ENCODE peak calls at places on chromosomes 12 and 14, in eight cellular contexts. Q is IMR-90, Z is K562, D is HepG2, J is SK-N-SH, G is A549, U is WTC11, R is GM12878. V is an unnamed sample.
A peak's percentile ranks its signal among the peaks of the same experiment; 100 is the strongest.

GRCh38 chr12:80472241-80472640 is 28.2 kb downstream of the PTPRQ start:
- DNase-seq in Z (no peak), D (no peak), J (no peak), G (no peak), Q (peak; percentile 22), R (no peak), U (no peak), V (no peak)

GRCh38 chr14:69943084-69943797 is 64.0 kb downstream of the SMOC1 start:
- DNase-seq in Z (no peak), Q (peak; percentile 20), U (no peak), R (no peak), G (no peak), D (peak; percentile 9), J (peak; percentile 78), V (no peak)

GRCh38 chr14:98946995-98947394 is 325.0 kb downstream of the BCL11B start:
- DNase-seq in D (no peak), G (no peak), J (no peak), U (no peak), Z (no peak), Q (no peak), R (no peak), V (no peak)

GRCh38 chr12:91604897-91605296 is 422.3 kb upstream of the DCN start:
- DNase-seq in Z (no peak), Q (no peak), U (no peak), D (no peak), G (no peak), R (no peak), J (no peak), V (no peak)

GRCh38 chr12:103841690-103842584 is 903 bp upstream of the NT5DC3 start:
- DNase-seq in Z (peak; percentile 71), U (peak; percentile 70), D (peak; percentile 40), G (peak; percentile 85), J (no peak), Q (peak; percentile 76), R (no peak), V (peak; percentile 7)

GRCh38 chr12:106094304-106094703 is 44.5 kb downstream of the NUAK1 start:
- DNase-seq in J (no peak), G (peak; percentile 61), D (peak; percentile 71), R (no peak), U (no peak), Q (no peak), Z (no peak), V (no peak)

GRCh38 chr12:120358412-120359158 is 10.4 kb downstream of the MSI1 start:
- DNase-seq in U (peak; percentile 76), D (no peak), R (no peak), G (no peak), J (no peak), Z (no peak), Q (no peak), V (no peak)

GRCh38 chr14:43793579-43793978 is 713.5 kb downstream of the FSCB start:
- DNase-seq in D (peak; percentile 13), R (no peak), U (no peak), G (no peak), J (no peak), Q (no peak), Z (no peak), V (no peak)

GRCh38 chr14:98244966-98245569 is 1026.9 kb downstream of the BCL11B start:
- DNase-seq in J (no peak), D (no peak), Z (no peak), G (no peak), Q (no peak), U (no peak), R (no peak), V (no peak)

GRCh38 chr14:74014299-74014698 is 4.8 kb downstream of the ENTPD5 start:
- DNase-seq in D (peak; percentile 63), G (peak; percentile 74), R (no peak), J (no peak), Q (no peak), U (no peak), Z (no peak), V (no peak)

GRCh38 chr12:75870878-75871277 is 160.7 kb downstream of the PHLDA1 start:
- DNase-seq in R (no peak), D (no peak), U (no peak), G (no peak), J (no peak), Z (no peak), Q (peak; percentile 61), V (no peak)

GRCh38 chr12:67758119-67758873 is 109.8 kb downstream of the DYRK2 start:
- DNase-seq in Q (no peak), J (peak; percentile 30), G (no peak), U (no peak), Z (no peak), D (no peak), R (peak; percentile 42), V (no peak)

GRCh38 chr12:31914927-31915326 is 44.3 kb upstream of the RESF1 start:
- DNase-seq in G (no peak), R (no peak), Z (no peak), D (no peak), U (no peak), Q (no peak), J (no peak), V (no peak)

GRCh38 chr12:109702126-109702841 is 11.3 kb upstream of the FAM222A start:
- DNase-seq in D (no peak), Q (no peak), J (no peak), Z (no peak), G (no peak), U (no peak), R (no peak), V (no peak)

GRCh38 chr14:95472819-95473251 is 43.6 kb downstream of the SYNE3 start:
- DNase-seq in Q (no peak), J (no peak), U (no peak), D (no peak), G (no peak), Z (no peak), R (no peak), V (no peak)

GRCh38 chr12:82896286-82896685 is 209.6 kb downstream of the TMTC2 start:
- DNase-seq in J (no peak), D (no peak), Z (no peak), R (no peak), Q (no peak), U (no peak), G (no peak), V (no peak)

GRCh38 chr12:68622250-68622649 is 11.6 kb downstream of the RAP1B start:
- DNase-seq in Q (no peak), D (no peak), U (no peak), R (no peak), G (no peak), J (no peak), Z (no peak), V (no peak)

GRCh38 chr12:11753151-11753501 is 103.7 kb downstream of the ETV6 start:
- DNase-seq in Q (no peak), J (no peak), Z (no peak), D (no peak), R (no peak), G (no peak), U (peak; percentile 31), V (no peak)

GRCh38 chr14:88305923-88306322 is 17.1 kb downstream of the KCNK10 start:
- DNase-seq in J (no peak), Q (no peak), D (no peak), G (no peak), R (no peak), Z (no peak), U (no peak), V (no peak)

GRCh38 chr12:109596418-109597244 is 23.0 kb downstream of the MVK start:
- DNase-seq in U (no peak), Q (no peak), J (no peak), Z (no peak), D (no peak), R (no peak), G (no peak), V (no peak)

GRCh38 chr12:89390802-89391673 is 38.7 kb upstream of the DUSP6 start:
- DNase-seq in R (no peak), D (peak; percentile 90), Z (no peak), Q (peak; percentile 90), J (no peak), G (peak; percentile 68), U (no peak), V (no peak)

GRCh38 chr12:26704684-26705475 is 128.1 kb downstream of the ITPR2 start:
- DNase-seq in D (peak; percentile 20), U (no peak), Z (no peak), Q (peak; percentile 47), G (peak; percentile 14), J (no peak), R (no peak), V (no peak)

GRCh38 chr14:24556756-24557155 is 19.3 kb downstream of the CTSG start:
- DNase-seq in R (no peak), Q (peak; percentile 29), U (no peak), J (no peak), Z (no peak), G (no peak), D (no peak), V (no peak)

GRCh38 chr12:6954316-6954710 is 3.2 kb downstream of the PTPN6 start:
- DNase-seq in Q (no peak), Z (no peak), G (no peak), J (no peak), R (no peak), U (no peak), D (no peak), V (no peak)
- TF ChIP-seq USF2 in Q (no peak), Z (no peak), G (no peak), J (no peak), R (no peak), U (no peak), D (no peak), V (no peak)

DNA sequence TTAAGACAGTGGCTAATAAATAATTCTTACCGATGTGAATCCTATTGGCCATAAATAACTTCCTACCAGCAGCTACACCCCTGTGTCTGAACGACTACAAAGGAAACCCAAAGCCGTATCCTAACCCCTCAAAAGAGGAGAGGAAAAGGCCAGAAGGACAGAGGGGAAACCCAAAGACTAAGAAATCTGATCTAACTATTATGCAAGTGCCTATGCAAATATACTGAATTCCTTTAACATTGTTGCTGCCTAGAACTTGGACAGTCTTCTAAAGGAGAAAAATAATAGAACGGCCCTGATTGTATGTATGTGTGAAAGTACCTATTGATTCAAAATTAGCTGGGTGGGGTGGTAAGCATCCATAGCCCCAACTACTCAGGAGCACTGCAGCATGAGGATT is 988 bp downstream of the PLEKHG7 start:
- DNase-seq in U (no peak), Q (no peak), R (no peak), D (no peak), Z (no peak), G (no peak), J (no peak), V (no peak)
- TF ChIP-seq USF2 in U (no peak), Q (no peak), R (no peak), D (no peak), Z (no peak), G (no peak), J (no peak), V (no peak)

GRCh38 chr14:105529506-105530445 is 3.4 kb downstream of the TMEM121 start:
- DNase-seq in U (no peak), G (no peak), R (no peak), Z (peak; percentile 43), Q (no peak), D (peak; percentile 50), J (no peak), V (no peak)
- TF ChIP-seq USF2 in U (no peak), G (no peak), R (no peak), Z (no peak), Q (no peak), D (no peak), J (no peak), V (no peak)

DNA sequence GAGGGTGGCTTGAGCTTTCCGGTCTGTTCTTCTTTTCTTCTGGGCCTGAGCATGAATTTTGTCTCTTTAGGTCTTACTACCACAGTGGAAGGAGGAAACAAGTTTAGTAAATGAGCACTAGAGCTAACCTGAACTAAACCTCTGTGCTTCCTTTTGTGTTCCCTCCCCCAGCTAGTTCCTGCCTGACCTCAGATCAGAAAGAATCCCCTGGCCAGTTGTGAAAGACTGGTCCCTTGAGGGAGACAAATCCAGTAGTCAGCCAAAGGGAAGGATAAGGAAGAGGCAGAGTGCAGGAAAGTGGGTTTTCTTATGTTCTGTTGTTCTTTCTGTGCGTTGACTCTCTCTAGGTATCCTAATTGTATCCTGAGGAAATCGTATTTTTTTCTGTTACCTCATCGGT is 17.5 kb downstream of the ZNF664 start:
- DNase-seq in D (no peak), Z (no peak), Q (peak; percentile 46), G (no peak), R (no peak), J (no peak), U (no peak), V (no peak)
- TF ChIP-seq USF2 in D (no peak), Z (no peak), Q (no peak), G (no peak), R (no peak), J (no peak), U (no peak), V (no peak)